ENCODE peak calls at places on chromosomes 7 and 10, in six cellular contexts. E is stomach, T is HCT116, U is Panc1, Q is transverse colon, R is sigmoid colon. B is an unnamed sample.

GRCh38 chr10:89684604-89685003 is 16.8 kb upstream of the KIF20B start:
- DNase-seq in E (no peak), T (no peak), U (no peak), Q (no peak), R (no peak), B (no peak)

GRCh38 chr7:41777894-41778596 is 75.2 kb upstream of the INHBA start:
- DNase-seq in E (no peak), T (no peak), U (no peak), Q (no peak), R (no peak), B (no peak)

GRCh38 chr7:151817315-151817690 is 59.6 kb downstream of the PRKAG2 start:
- DNase-seq in E (no peak), T (no peak), U (no peak), Q (no peak), R (no peak), B (no peak)

GRCh38 chr10:82942572-82943091 is 1067.6 kb downstream of the NRG3 start:
- DNase-seq in E (no peak), T (no peak), U (no peak), Q (no peak), R (peak; percentile 62), B (no peak)

GRCh38 chr10:35379226-35380137 is 43.2 kb downstream of the CCNY start:
- DNase-seq in E (no peak), T (no peak), U (no peak), Q (no peak), R (no peak), B (peak; percentile 60)

GRCh38 chr7:14734839-14735321 is 167.7 kb downstream of the DGKB start:
- DNase-seq in E (no peak), T (no peak), U (no peak), Q (no peak), R (no peak), B (no peak)

GRCh38 chr7:26022578-26022977 is 129.4 kb upstream of the NFE2L3 start:
- DNase-seq in E (no peak), T (no peak), U (no peak), Q (no peak), R (no peak), B (no peak)

GRCh38 chr10:124037286-124037685 is 56.1 kb downstream of the CHST15 start:
- DNase-seq in E (no peak), T (no peak), U (no peak), Q (no peak), R (no peak), B (no peak)

GRCh38 chr10:58334817-58335305 is at the start of gene UBE2D1:
- DNase-seq in E (peak; percentile 93), T (peak; percentile 55), U (no peak), Q (peak; percentile 95), R (peak; percentile 93), B (peak; percentile 15)

GRCh38 chr7:48426966-48427555 is 255.8 kb downstream of the ABCA13 start:
- DNase-seq in E (no peak), T (no peak), U (peak; percentile 76), Q (peak; percentile 33), R (no peak), B (no peak)

GRCh38 chr7:102167254-102167653 is 119.4 kb upstream of the SH2B2 start:
- DNase-seq in E (no peak), T (no peak), U (no peak), Q (no peak), R (no peak), B (no peak)

GRCh38 chr7:102173669-102174068 is 113.0 kb upstream of the SH2B2 start:
- DNase-seq in E (no peak), T (no peak), U (no peak), Q (no peak), R (no peak), B (no peak)

GRCh38 chr7:102169651-102170416 is 116.8 kb upstream of the SH2B2 start:
- DNase-seq in E (no peak), T (no peak), U (no peak), Q (no peak), R (no peak), B (no peak)

GRCh38 chr7:102175423-102176170 is 111.1 kb upstream of the SH2B2 start:
- DNase-seq in E (no peak), T (no peak), U (no peak), Q (peak; percentile 18), R (peak; percentile 88), B (no peak)

DNA sequence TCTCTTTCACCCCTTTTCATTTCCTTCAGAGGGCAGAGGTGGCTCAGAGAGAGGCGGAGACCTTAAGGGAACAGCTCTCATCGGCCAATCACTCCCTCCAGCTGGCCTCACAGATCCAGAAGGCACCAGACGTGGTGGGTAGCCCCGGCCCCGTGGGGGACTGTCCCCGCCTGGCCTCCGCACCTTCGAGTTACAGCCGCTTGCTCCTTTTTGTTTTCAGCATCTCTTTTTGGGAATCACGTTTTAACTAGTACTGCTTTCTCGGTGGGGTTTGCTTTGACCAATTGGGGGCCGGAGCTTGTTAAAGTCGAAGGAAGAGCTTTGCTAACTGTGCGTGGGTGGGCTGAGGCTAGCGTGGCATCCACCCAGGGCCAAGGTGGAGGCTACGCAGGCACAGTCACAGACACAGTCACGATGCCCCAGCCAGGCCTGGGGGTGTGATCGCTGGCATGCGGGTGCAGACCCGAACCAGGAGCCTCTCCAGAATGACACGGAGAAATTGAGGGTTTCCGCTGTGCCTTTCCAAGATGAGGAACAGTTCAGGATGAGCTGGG is 116.2 kb upstream of the SH2B2 start:
- DNase-seq in E (no peak), T (no peak), U (no peak), Q (no peak), R (no peak), B (no peak)
- H3K4me3 ChIP-seq in E (no peak overlapping the region), T (no peak overlapping the region), U (no peak overlapping the region), Q (no peak overlapping the region), R (no peak overlapping the region), B (no peak overlapping the region)

DNA sequence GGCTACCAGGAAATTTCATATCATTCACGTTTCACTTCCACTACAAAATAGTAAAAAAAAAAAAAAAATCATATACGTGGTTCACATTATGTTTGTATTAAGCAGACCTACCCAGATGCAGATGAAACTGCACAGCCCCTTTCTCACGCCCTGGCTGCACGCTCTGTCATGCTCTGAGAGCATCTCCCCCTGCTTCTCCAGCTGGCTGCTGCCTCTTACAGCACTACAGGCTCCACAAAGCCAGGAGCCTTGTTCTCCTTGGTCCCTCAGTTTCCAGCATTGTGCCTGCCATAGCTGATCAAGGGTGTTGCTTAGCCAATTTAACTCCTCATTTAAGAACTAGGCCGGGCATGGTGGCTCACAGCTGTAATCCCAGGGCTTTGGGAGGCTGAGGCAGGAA is 6.9 kb upstream of the GPNMB start:
- DNase-seq in E (no peak), T (no peak), U (no peak), Q (no peak), R (no peak), B (no peak)
- TF ChIP-seq POLR2AphosphoS5 in E (no peak), T (no peak), U (no peak), Q (no peak), R (no peak), B (no peak)

GRCh38 chr10:6738464-6738824 is 158.4 kb upstream of the PRKCQ start:
- DNase-seq in E (no peak), T (no peak), U (no peak), Q (no peak), R (no peak), B (no peak)
- H3K4me3 ChIP-seq in E (no peak overlapping the region), T (no peak overlapping the region), U (no peak overlapping the region), Q (no peak overlapping the region), R (no peak overlapping the region), B (no peak overlapping the region)

DNA sequence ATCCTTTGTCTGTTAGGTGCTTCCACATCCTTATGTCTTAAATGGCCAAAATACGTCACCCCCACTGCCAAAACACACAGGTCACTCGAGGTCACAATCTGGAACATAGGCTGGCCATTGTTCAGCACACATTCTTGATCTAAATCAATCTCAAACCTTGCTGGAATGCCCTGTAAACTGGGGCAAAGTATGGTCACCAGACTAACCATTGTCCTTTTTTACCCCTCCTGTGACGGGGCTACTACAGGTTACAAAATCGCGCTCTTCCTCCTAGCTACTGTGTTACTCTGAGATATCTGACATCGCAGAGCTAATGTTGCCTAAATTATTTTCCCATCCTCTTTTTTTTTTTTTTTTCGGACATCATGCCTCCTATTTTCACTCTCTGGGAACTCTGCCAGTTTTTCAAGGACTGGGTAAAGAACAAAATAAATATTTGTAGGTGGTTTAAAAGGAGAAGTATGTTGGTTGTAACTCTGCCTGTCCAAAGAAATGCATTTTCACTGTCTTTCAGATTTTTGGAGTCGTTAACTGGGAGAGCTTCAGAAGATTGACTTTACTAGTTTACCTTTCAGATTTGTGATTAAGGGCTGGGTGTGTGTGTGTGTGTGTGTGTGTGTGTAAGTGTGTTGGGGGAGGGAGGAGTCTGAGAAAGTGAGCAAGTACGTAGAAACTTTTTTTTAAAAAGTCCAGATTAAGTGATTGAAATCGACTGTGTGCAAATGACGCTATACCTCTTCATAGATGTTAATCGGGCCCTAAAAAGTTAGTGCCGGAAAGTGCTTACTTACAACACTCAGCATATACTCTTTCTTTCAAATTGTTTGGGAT is 942 bp upstream of the KIAA1217 start:
- DNase-seq in E (peak; percentile 36), T (no peak), U (no peak), Q (peak; percentile 27), R (no peak), B (no peak)
- TF ChIP-seq POLR2AphosphoS5 in E (no peak), T (no peak), U (no peak), Q (peak; percentile 9), R (no peak), B (no peak)

B was measured in GM12878.